ENCODE peak calls at places on chromosomes 3 and 15, in five cellular contexts. V, D, Q, Y and K are unnamed samples.
A peak's percentile ranks its signal among the peaks of the same experiment; 100 is the strongest.

GRCh38 chr15:65249641-65250040 is 37.0 kb downstream of the PARP16 start:
- DNase-seq in Y (no peak), Q (no peak), V (no peak), D (peak; percentile 84), K (no peak)

GRCh38 chr3:194133661-194134230 is 2.2 kb upstream of the HES1 start:
- DNase-seq in V (no peak), Y (peak; percentile 42), Q (no peak), D (peak; percentile 14), K (peak; percentile 46)

GRCh38 chr3:191051037-191051436 is 148.0 kb upstream of the OSTN start:
- DNase-seq in Q (no peak), V (no peak), D (no peak), Y (no peak), K (peak; percentile 50)

GRCh38 chr3:78507196-78507984 is 1260.4 kb downstream of the ROBO1 start:
- DNase-seq in Q (no peak), D (no peak), Y (no peak), V (no peak), K (no peak)

GRCh38 chr15:51647128-51647562 is 24.6 kb upstream of the DMXL2 start:
- DNase-seq in V (peak; percentile 2), Q (no peak), D (no peak), Y (no peak), K (no peak)

GRCh38 chr3:148625145-148625736 is 72.5 kb upstream of the AGTR1 start:
- DNase-seq in Y (no peak), V (no peak), D (no peak), Q (no peak), K (no peak)

GRCh38 chr3:115217678-115218451 is 70.8 kb upstream of the ZBTB20 start:
- DNase-seq in Y (no peak), Q (peak; percentile 47), D (no peak), V (peak; percentile 92), K (peak; percentile 65)

GRCh38 chr3:119831941-119832371 is 50.1 kb downstream of the NR1I2 start:
- DNase-seq in Y (no peak), D (no peak), Q (peak; percentile 16), V (no peak), K (no peak)

GRCh38 chr15:40871749-40872617 is 2.1 kb downstream of the RHOV start:
- DNase-seq in V (no peak), Q (no peak), D (no peak), Y (no peak), K (no peak)

GRCh38 chr3:33971055-33971454 is 172.6 kb downstream of the PDCD6IP start:
- DNase-seq in V (no peak), Y (no peak), Q (no peak), D (no peak), K (no peak)

GRCh38 chr3:170024581-170024980 is 13.2 kb upstream of the GPR160 start:
- DNase-seq in V (no peak), Q (no peak), Y (no peak), D (no peak), K (no peak)

GRCh38 chr15:92034227-92034626 is 180.7 kb downstream of the SLCO3A1 start:
- DNase-seq in D (no peak), Y (no peak), Q (no peak), V (no peak), K (no peak)

GRCh38 chr15:58241872-58242271 is 103.7 kb downstream of the AQP9 start:
- DNase-seq in Y (no peak), Q (no peak), D (no peak), V (peak; percentile 67), K (peak; percentile 31)

GRCh38 chr3:127753898-127754410 is 68.4 kb downstream of the MGLL start:
- DNase-seq in V (no peak), Q (no peak), D (no peak), Y (no peak), K (no peak)

GRCh38 chr3:31410411-31410810 is 122.3 kb upstream of the STT3B start:
- DNase-seq in D (no peak), Q (no peak), V (no peak), Y (no peak), K (no peak)

GRCh38 chr15:95715116-95715888 is 615.2 kb upstream of the NR2F2 start:
- DNase-seq in D (no peak), Y (no peak), V (no peak), Q (no peak), K (no peak)